ENCODE peak calls at places on chromosomes 4 and X, in five cellular contexts. One of them, this sample, is unnamed.

GRCh38 chr4:20672262-20672661 is 28.0 kb upstream of the PACRGL start:
- DNase-seq in left ventricle myocardium inferior: no peak
- DNase-seq in NCI-H1092 treated with DMSO at 0.1 percent for 48 hours: no peak
- DNase-seq in psoas muscle: no peak
- DNase-seq in A549: no peak
- DNase-seq in this sample: no peak

GRCh38 chr4:38614198-38614597 is 49.8 kb upstream of the KLF3 start:
- DNase-seq in A549: no peak
- DNase-seq in psoas muscle: no peak
- DNase-seq in left ventricle myocardium inferior: no peak
- DNase-seq in NCI-H1092 treated with DMSO at 0.1 percent for 48 hours: no peak
- DNase-seq in this sample: no peak

GRCh38 chrX:113675278-113675677 is 834.6 kb upstream of the AMOT start:
- DNase-seq in NCI-H1092 treated with DMSO at 0.1 percent for 48 hours: no peak
- DNase-seq in left ventricle myocardium inferior: no peak
- DNase-seq in psoas muscle: no peak
- DNase-seq in A549: no peak
- DNase-seq in this sample: no peak

GRCh38 chr4:149555146-149555545 is 260.5 kb downstream of the IQCM start:
- DNase-seq in left ventricle myocardium inferior: no peak
- DNase-seq in A549: no peak
- DNase-seq in NCI-H1092 treated with DMSO at 0.1 percent for 48 hours: no peak
- DNase-seq in psoas muscle: no peak
- DNase-seq in this sample: peak

GRCh38 chr4:56505269-56506109 is at the start of gene ARL9:
- DNase-seq in left ventricle myocardium inferior: peak
- DNase-seq in psoas muscle: peak
- DNase-seq in A549: no peak
- DNase-seq in NCI-H1092 treated with DMSO at 0.1 percent for 48 hours: peak
- DNase-seq in this sample: peak

GRCh38 chrX:120840826-120841225 is 34.8 kb downstream of the CT47B1 start:
- DNase-seq in left ventricle myocardium inferior: no peak
- DNase-seq in A549: no peak
- DNase-seq in NCI-H1092 treated with DMSO at 0.1 percent for 48 hours: no peak
- DNase-seq in psoas muscle: no peak
- DNase-seq in this sample: peak

GRCh38 chrX:150291014-150291413 is 72.1 kb upstream of the MAMLD1 start:
- DNase-seq in NCI-H1092 treated with DMSO at 0.1 percent for 48 hours: no peak
- DNase-seq in left ventricle myocardium inferior: no peak
- DNase-seq in psoas muscle: no peak
- DNase-seq in A549: no peak
- DNase-seq in this sample: no peak

GRCh38 chr4:176302283-176303275 is 17.2 kb upstream of the SPCS3 start:
- DNase-seq in NCI-H1092 treated with DMSO at 0.1 percent for 48 hours: no peak
- DNase-seq in left ventricle myocardium inferior: no peak
- DNase-seq in A549: peak
- DNase-seq in psoas muscle: no peak
- DNase-seq in this sample: peak

GRCh38 chrX:8067754-8068469 is 103.2 kb downstream of the VCX2 start:
- DNase-seq in NCI-H1092 treated with DMSO at 0.1 percent for 48 hours: no peak
- DNase-seq in A549: no peak
- DNase-seq in psoas muscle: no peak
- DNase-seq in left ventricle myocardium inferior: no peak
- DNase-seq in this sample: no peak

GRCh38 chr4:139454111-139454600 is at the start of gene RAB33B:
- DNase-seq in left ventricle myocardium inferior: no peak
- DNase-seq in NCI-H1092 treated with DMSO at 0.1 percent for 48 hours: peak
- DNase-seq in A549: peak
- DNase-seq in psoas muscle: no peak
- DNase-seq in this sample: peak

GRCh38 chrX:20712811-20713210 is 446.1 kb upstream of the RPS6KA3 start:
- DNase-seq in left ventricle myocardium inferior: no peak
- DNase-seq in A549: no peak
- DNase-seq in NCI-H1092 treated with DMSO at 0.1 percent for 48 hours: no peak
- DNase-seq in psoas muscle: no peak
- DNase-seq in this sample: no peak

GRCh38 chr4:189597341-189597740 is 343.3 kb upstream of the FRG1 start:
- DNase-seq in psoas muscle: no peak
- DNase-seq in left ventricle myocardium inferior: no peak
- DNase-seq in NCI-H1092 treated with DMSO at 0.1 percent for 48 hours: no peak
- DNase-seq in A549: no peak
- DNase-seq in this sample: no peak

GRCh38 chrX:149871940-149872339 is 9.0 kb upstream of the MAGEA8 start:
- DNase-seq in left ventricle myocardium inferior: no peak
- DNase-seq in psoas muscle: no peak
- DNase-seq in NCI-H1092 treated with DMSO at 0.1 percent for 48 hours: no peak
- DNase-seq in A549: no peak
- DNase-seq in this sample: no peak